ENCODE peak calls at places on chromosomes 12 and 14, in seven cellular contexts. H, G, P, N, Y, S and Q are unnamed samples.
A peak's percentile ranks its signal among the peaks of the same experiment; 100 is the strongest.

GRCh38 chr14:33682746-33683145 is 268.1 kb downstream of the EGLN3 start:
- DNase-seq in H (no peak), G (no peak), P (no peak), N (no peak), Y (no peak), S (no peak), Q (no peak)

GRCh38 chr12:11991604-11992003 is 79.1 kb upstream of the BCL2L14 start:
- DNase-seq in H (no peak), G (no peak), P (no peak), N (no peak), Y (no peak), S (no peak), Q (no peak)

GRCh38 chr12:115260807-115261161 is 576.8 kb upstream of the TBX3 start:
- DNase-seq in H (no peak), G (no peak), P (no peak), N (no peak), Y (no peak), S (no peak), Q (no peak)

GRCh38 chr12:50185975-50186663 is 18.9 kb upstream of the CERS5 start:
- DNase-seq in H (no peak), G (no peak), P (no peak), N (no peak), Y (no peak), S (no peak), Q (no peak)

GRCh38 chr14:66395300-66395699 is 90.9 kb upstream of the CCDC196 start:
- DNase-seq in H (no peak), G (peak; percentile 25), P (no peak), N (no peak), Y (no peak), S (no peak), Q (no peak)

GRCh38 chr12:39905152-39905551 is 200.7 kb downstream of the SLC2A13 start:
- DNase-seq in H (no peak), G (no peak), P (peak; percentile 57), N (no peak), Y (peak; percentile 88), S (no peak), Q (no peak)

GRCh38 chr12:94143444-94143843 is 4.9 kb upstream of the PLXNC1 start:
- DNase-seq in H (no peak), G (no peak), P (no peak), N (no peak), Y (no peak), S (no peak), Q (no peak)

GRCh38 chr12:6382371-6382770 is 1.6 kb upstream of the LTBR start:
- DNase-seq in H (no peak), G (no peak), P (no peak), N (no peak), Y (no peak), S (no peak), Q (no peak)

GRCh38 chr14:63287661-63288483 is 30.9 kb downstream of the GPHB5 start:
- DNase-seq in H (no peak), G (no peak), P (no peak), N (no peak), Y (no peak), S (no peak), Q (no peak)

GRCh38 chr14:51711505-51711904 is 59.8 kb downstream of the FRMD6 start:
- DNase-seq in H (no peak), G (no peak), P (no peak), N (no peak), Y (no peak), S (no peak), Q (no peak)

GRCh38 chr14:99320621-99321235 is 48.7 kb upstream of the BCL11B start:
- DNase-seq in H (no peak), G (no peak), P (peak; percentile 51), N (no peak), Y (peak; percentile 78), S (no peak), Q (no peak)

GRCh38 chr12:51972849-51973273 is 21.4 kb downstream of the ACVR1B start:
- DNase-seq in H (no peak), G (no peak), P (no peak), N (peak; percentile 38), Y (peak; percentile 86), S (peak; percentile 13), Q (no peak)

GRCh38 chr12:75660805-75661404 is 149.5 kb upstream of the KRR1 start:
- DNase-seq in H (no peak), G (no peak), P (no peak), N (no peak), Y (no peak), S (no peak), Q (no peak)

GRCh38 chr12:59005195-59005961 is 85.1 kb upstream of the LRIG3 start:
- DNase-seq in H (no peak), G (no peak), P (no peak), N (no peak), Y (no peak), S (no peak), Q (no peak)

GRCh38 chr14:82740547-82740946 is 1206.9 kb upstream of the SEL1L start:
- DNase-seq in H (no peak), G (no peak), P (no peak), N (no peak), Y (no peak), S (no peak), Q (no peak)